ENCODE peak calls at places on chromosomes 4 and X, in ten cellular contexts. One of them, this sample, is unnamed.
A peak's percentile ranks its signal among the peaks of the same experiment; 100 is the strongest.

GRCh38 chr4:45363931-45364330 is 637.6 kb upstream of the GNPDA2 start:
- DNase-seq in IMR-90: no peak
- DNase-seq in astrocyte of the hippocampus: no peak
- DNase-seq in neural crest cell: no peak
- DNase-seq in T-helper 2 cell: no peak
- DNase-seq in tibial artery: no peak
- DNase-seq in dermis blood vessel endothelial cell: no peak
- DNase-seq in NCI-H1105: no peak
- DNase-seq in astrocyte: no peak
- DNase-seq in cardiac fibroblast: no peak
- DNase-seq in this sample: peak; percentile 21

GRCh38 chrX:38271154-38271716 is 50.6 kb upstream of the SRPX start:
- DNase-seq in IMR-90: no peak
- DNase-seq in astrocyte of the hippocampus: no peak
- DNase-seq in neural crest cell: no peak
- DNase-seq in T-helper 2 cell: no peak
- DNase-seq in tibial artery: no peak
- DNase-seq in dermis blood vessel endothelial cell: no peak
- DNase-seq in NCI-H1105: no peak
- DNase-seq in astrocyte: no peak
- DNase-seq in cardiac fibroblast: no peak
- DNase-seq in this sample: peak; percentile 22

GRCh38 chr4:116358633-116359222 is 726.6 kb downstream of the TRAM1L1 start:
- DNase-seq in IMR-90: peak; percentile 43
- DNase-seq in astrocyte of the hippocampus: peak; percentile 52
- DNase-seq in neural crest cell: peak; percentile 55
- DNase-seq in T-helper 2 cell: no peak
- DNase-seq in tibial artery: no peak
- DNase-seq in dermis blood vessel endothelial cell: peak; percentile 57
- DNase-seq in NCI-H1105: no peak
- DNase-seq in astrocyte: peak; percentile 31
- DNase-seq in cardiac fibroblast: peak; percentile 74
- DNase-seq in this sample: peak; percentile 83

GRCh38 chrX:10582215-10582733 is 38.1 kb downstream of the MID1 start:
- DNase-seq in IMR-90: peak; percentile 61
- DNase-seq in astrocyte of the hippocampus: peak; percentile 20
- DNase-seq in neural crest cell: no peak
- DNase-seq in T-helper 2 cell: no peak
- DNase-seq in tibial artery: no peak
- DNase-seq in dermis blood vessel endothelial cell: peak; percentile 56
- DNase-seq in NCI-H1105: no peak
- DNase-seq in astrocyte: peak; percentile 80
- DNase-seq in cardiac fibroblast: peak; percentile 58
- DNase-seq in this sample: peak; percentile 34

GRCh38 chr4:15197005-15197404 is 194.7 kb downstream of the CPEB2 start:
- DNase-seq in IMR-90: peak; percentile 28
- DNase-seq in astrocyte of the hippocampus: peak; percentile 59
- DNase-seq in neural crest cell: peak; percentile 4
- DNase-seq in T-helper 2 cell: no peak
- DNase-seq in tibial artery: no peak
- DNase-seq in dermis blood vessel endothelial cell: peak; percentile 24
- DNase-seq in NCI-H1105: no peak
- DNase-seq in astrocyte: peak; percentile 8
- DNase-seq in cardiac fibroblast: peak; percentile 57
- DNase-seq in this sample: peak; percentile 85

GRCh38 chrX:57270980-57271379 is 15.5 kb upstream of the FAAH2 start:
- DNase-seq in IMR-90: no peak
- DNase-seq in astrocyte of the hippocampus: no peak
- DNase-seq in neural crest cell: no peak
- DNase-seq in T-helper 2 cell: no peak
- DNase-seq in tibial artery: no peak
- DNase-seq in dermis blood vessel endothelial cell: no peak
- DNase-seq in NCI-H1105: no peak
- DNase-seq in astrocyte: no peak
- DNase-seq in cardiac fibroblast: no peak
- DNase-seq in this sample: no peak

GRCh38 chr4:177554966-177555574 is 112.8 kb upstream of the AGA start:
- DNase-seq in IMR-90: peak; percentile 50
- DNase-seq in astrocyte of the hippocampus: peak; percentile 53
- DNase-seq in neural crest cell: peak; percentile 49
- DNase-seq in T-helper 2 cell: no peak
- DNase-seq in tibial artery: no peak
- DNase-seq in dermis blood vessel endothelial cell: peak; percentile 28
- DNase-seq in NCI-H1105: no peak
- DNase-seq in astrocyte: no peak
- DNase-seq in cardiac fibroblast: peak; percentile 53
- DNase-seq in this sample: peak; percentile 59

GRCh38 chr4:150078041-150078995 is at the start of gene DCLK2:
- DNase-seq in IMR-90: peak; percentile 87
- DNase-seq in astrocyte of the hippocampus: peak; percentile 96
- DNase-seq in neural crest cell: peak; percentile 66
- DNase-seq in T-helper 2 cell: no peak
- DNase-seq in tibial artery: peak; percentile 86
- DNase-seq in dermis blood vessel endothelial cell: peak; percentile 77
- DNase-seq in NCI-H1105: peak; percentile 65
- DNase-seq in astrocyte: peak; percentile 89
- DNase-seq in cardiac fibroblast: peak; percentile 95
- DNase-seq in this sample: peak; percentile 83

GRCh38 chr4:94833394-94833793 is 75.6 kb downstream of the BMPR1B start:
- DNase-seq in IMR-90: peak; percentile 11
- DNase-seq in astrocyte of the hippocampus: no peak
- DNase-seq in neural crest cell: no peak
- DNase-seq in T-helper 2 cell: no peak
- DNase-seq in tibial artery: no peak
- DNase-seq in dermis blood vessel endothelial cell: no peak
- DNase-seq in NCI-H1105: no peak
- DNase-seq in astrocyte: no peak
- DNase-seq in cardiac fibroblast: no peak
- DNase-seq in this sample: peak; percentile 42

GRCh38 chrX:123803331-123803983 is 56.4 kb upstream of the XIAP start:
- DNase-seq in IMR-90: peak; percentile 75
- DNase-seq in astrocyte of the hippocampus: peak; percentile 72
- DNase-seq in neural crest cell: no peak
- DNase-seq in T-helper 2 cell: peak; percentile 7
- DNase-seq in tibial artery: no peak
- DNase-seq in dermis blood vessel endothelial cell: peak; percentile 93
- DNase-seq in NCI-H1105: peak; percentile 80
- DNase-seq in astrocyte: peak; percentile 84
- DNase-seq in cardiac fibroblast: peak; percentile 56
- DNase-seq in this sample: peak; percentile 45

GRCh38 chrX:112779139-112779538 is 61.5 kb downstream of the AMOT start:
- DNase-seq in IMR-90: no peak
- DNase-seq in astrocyte of the hippocampus: no peak
- DNase-seq in neural crest cell: no peak
- DNase-seq in T-helper 2 cell: no peak
- DNase-seq in tibial artery: no peak
- DNase-seq in dermis blood vessel endothelial cell: no peak
- DNase-seq in NCI-H1105: no peak
- DNase-seq in astrocyte: no peak
- DNase-seq in cardiac fibroblast: no peak
- DNase-seq in this sample: no peak

GRCh38 chr4:112889619-112890294 is 159.7 kb upstream of the ANK2 start:
- DNase-seq in IMR-90: peak; percentile 6
- DNase-seq in astrocyte of the hippocampus: peak; percentile 10
- DNase-seq in neural crest cell: no peak
- DNase-seq in T-helper 2 cell: no peak
- DNase-seq in tibial artery: no peak
- DNase-seq in dermis blood vessel endothelial cell: no peak
- DNase-seq in NCI-H1105: no peak
- DNase-seq in astrocyte: peak; percentile 33
- DNase-seq in cardiac fibroblast: peak; percentile 87
- DNase-seq in this sample: peak; percentile 61

GRCh38 chrX:42710452-42710851 is 67.5 kb downstream of the PPP1R2C start:
- DNase-seq in IMR-90: no peak
- DNase-seq in astrocyte of the hippocampus: no peak
- DNase-seq in neural crest cell: no peak
- DNase-seq in T-helper 2 cell: no peak
- DNase-seq in tibial artery: no peak
- DNase-seq in dermis blood vessel endothelial cell: no peak
- DNase-seq in NCI-H1105: no peak
- DNase-seq in astrocyte: no peak
- DNase-seq in cardiac fibroblast: no peak
- DNase-seq in this sample: no peak

GRCh38 chrX:37921758-37922157 is 74.4 kb upstream of the DYNLT3 start:
- DNase-seq in IMR-90: peak; percentile 66
- DNase-seq in astrocyte of the hippocampus: peak; percentile 15
- DNase-seq in neural crest cell: no peak
- DNase-seq in T-helper 2 cell: no peak
- DNase-seq in tibial artery: no peak
- DNase-seq in dermis blood vessel endothelial cell: peak; percentile 41
- DNase-seq in NCI-H1105: no peak
- DNase-seq in astrocyte: peak; percentile 82
- DNase-seq in cardiac fibroblast: peak; percentile 3
- DNase-seq in this sample: peak; percentile 26

GRCh38 chr4:3369781-3370660 is 71.7 kb upstream of the HGFAC start:
- DNase-seq in IMR-90: peak; percentile 94
- DNase-seq in astrocyte of the hippocampus: peak; percentile 79
- DNase-seq in neural crest cell: peak; percentile 36
- DNase-seq in T-helper 2 cell: no peak
- DNase-seq in tibial artery: no peak
- DNase-seq in dermis blood vessel endothelial cell: peak; percentile 94
- DNase-seq in NCI-H1105: no peak
- DNase-seq in astrocyte: peak; percentile 89
- DNase-seq in cardiac fibroblast: peak; percentile 88
- DNase-seq in this sample: peak; percentile 88

GRCh38 chr4:186161138-186161537 is 30.2 kb upstream of the CYP4V2 start:
- DNase-seq in IMR-90: no peak
- DNase-seq in astrocyte of the hippocampus: no peak
- DNase-seq in neural crest cell: no peak
- DNase-seq in T-helper 2 cell: no peak
- DNase-seq in tibial artery: no peak
- DNase-seq in dermis blood vessel endothelial cell: no peak
- DNase-seq in NCI-H1105: peak; percentile 32
- DNase-seq in astrocyte: no peak
- DNase-seq in cardiac fibroblast: no peak
- DNase-seq in this sample: no peak

GRCh38 chrX:25442501-25442900 is 426.7 kb upstream of the ARX start:
- DNase-seq in IMR-90: no peak
- DNase-seq in astrocyte of the hippocampus: peak; percentile 33
- DNase-seq in neural crest cell: no peak
- DNase-seq in T-helper 2 cell: no peak
- DNase-seq in tibial artery: no peak
- DNase-seq in dermis blood vessel endothelial cell: no peak
- DNase-seq in NCI-H1105: no peak
- DNase-seq in astrocyte: no peak
- DNase-seq in cardiac fibroblast: no peak
- DNase-seq in this sample: peak; percentile 0

GRCh38 chr4:157045507-157046127 is 30.3 kb upstream of the GLRB start:
- DNase-seq in IMR-90: peak; percentile 80
- DNase-seq in astrocyte of the hippocampus: peak; percentile 85
- DNase-seq in neural crest cell: no peak
- DNase-seq in T-helper 2 cell: no peak
- DNase-seq in tibial artery: no peak
- DNase-seq in dermis blood vessel endothelial cell: peak; percentile 80
- DNase-seq in NCI-H1105: no peak
- DNase-seq in astrocyte: peak; percentile 63
- DNase-seq in cardiac fibroblast: peak; percentile 86
- DNase-seq in this sample: peak; percentile 89

GRCh38 chr4:102687982-102688433 is 72.8 kb downstream of the MANBA start:
- DNase-seq in IMR-90: peak; percentile 15
- DNase-seq in astrocyte of the hippocampus: peak; percentile 34
- DNase-seq in neural crest cell: no peak
- DNase-seq in T-helper 2 cell: no peak
- DNase-seq in tibial artery: no peak
- DNase-seq in dermis blood vessel endothelial cell: no peak
- DNase-seq in NCI-H1105: no peak
- DNase-seq in astrocyte: no peak
- DNase-seq in cardiac fibroblast: no peak
- DNase-seq in this sample: peak; percentile 26

GRCh38 chr4:151604238-151604637 is 156.6 kb downstream of the GATB start:
- DNase-seq in IMR-90: peak; percentile 32
- DNase-seq in astrocyte of the hippocampus: peak; percentile 47
- DNase-seq in neural crest cell: no peak
- DNase-seq in T-helper 2 cell: no peak
- DNase-seq in tibial artery: no peak
- DNase-seq in dermis blood vessel endothelial cell: peak; percentile 45
- DNase-seq in NCI-H1105: no peak
- DNase-seq in astrocyte: no peak
- DNase-seq in cardiac fibroblast: peak; percentile 50
- DNase-seq in this sample: peak; percentile 71

GRCh38 chr4:7929530-7929951 is 10.1 kb downstream of the AFAP1 start:
- DNase-seq in IMR-90: no peak
- DNase-seq in astrocyte of the hippocampus: peak; percentile 57
- DNase-seq in neural crest cell: no peak
- DNase-seq in T-helper 2 cell: no peak
- DNase-seq in tibial artery: no peak
- DNase-seq in dermis blood vessel endothelial cell: no peak
- DNase-seq in NCI-H1105: no peak
- DNase-seq in astrocyte: no peak
- DNase-seq in cardiac fibroblast: peak; percentile 33
- DNase-seq in this sample: peak; percentile 47

GRCh38 chr4:151960449-151961246 is 199.8 kb upstream of the GATB start:
- DNase-seq in IMR-90: no peak
- DNase-seq in astrocyte of the hippocampus: no peak
- DNase-seq in neural crest cell: no peak
- DNase-seq in T-helper 2 cell: no peak
- DNase-seq in tibial artery: no peak
- DNase-seq in dermis blood vessel endothelial cell: no peak
- DNase-seq in NCI-H1105: no peak
- DNase-seq in astrocyte: no peak
- DNase-seq in cardiac fibroblast: no peak
- DNase-seq in this sample: no peak

GRCh38 chr4:82515705-82516104 is 46.1 kb downstream of the TMEM150C start:
- DNase-seq in IMR-90: peak; percentile 63
- DNase-seq in astrocyte of the hippocampus: peak; percentile 96
- DNase-seq in neural crest cell: no peak
- DNase-seq in T-helper 2 cell: no peak
- DNase-seq in tibial artery: no peak
- DNase-seq in dermis blood vessel endothelial cell: peak; percentile 91
- DNase-seq in NCI-H1105: no peak
- DNase-seq in astrocyte: peak; percentile 94
- DNase-seq in cardiac fibroblast: peak; percentile 95
- DNase-seq in this sample: peak; percentile 89

GRCh38 chr4:2330119-2331042 is 68.5 kb upstream of the MXD4 start:
- DNase-seq in IMR-90: peak; percentile 95
- DNase-seq in astrocyte of the hippocampus: peak; percentile 85
- DNase-seq in neural crest cell: no peak
- DNase-seq in T-helper 2 cell: no peak
- DNase-seq in tibial artery: peak; percentile 57
- DNase-seq in dermis blood vessel endothelial cell: peak; percentile 58
- DNase-seq in NCI-H1105: no peak
- DNase-seq in astrocyte: peak; percentile 94
- DNase-seq in cardiac fibroblast: peak; percentile 82
- DNase-seq in this sample: peak; percentile 87

GRCh38 chr4:129926936-129927335 is 831.0 kb downstream of the C4orf33 start:
- DNase-seq in IMR-90: no peak
- DNase-seq in astrocyte of the hippocampus: peak; percentile 5
- DNase-seq in neural crest cell: no peak
- DNase-seq in T-helper 2 cell: no peak
- DNase-seq in tibial artery: no peak
- DNase-seq in dermis blood vessel endothelial cell: no peak
- DNase-seq in NCI-H1105: no peak
- DNase-seq in astrocyte: no peak
- DNase-seq in cardiac fibroblast: no peak
- DNase-seq in this sample: peak; percentile 3

GRCh38 chrX:153988493-153988892 is 15.9 kb downstream of the TMEM187 start:
- DNase-seq in IMR-90: no peak
- DNase-seq in astrocyte of the hippocampus: no peak
- DNase-seq in neural crest cell: no peak
- DNase-seq in T-helper 2 cell: no peak
- DNase-seq in tibial artery: no peak
- DNase-seq in dermis blood vessel endothelial cell: no peak
- DNase-seq in NCI-H1105: no peak
- DNase-seq in astrocyte: no peak
- DNase-seq in cardiac fibroblast: no peak
- DNase-seq in this sample: no peak

GRCh38 chrX:91081873-91082272 is 352.8 kb upstream of the PABPC5 start:
- DNase-seq in IMR-90: no peak
- DNase-seq in astrocyte of the hippocampus: no peak
- DNase-seq in neural crest cell: no peak
- DNase-seq in T-helper 2 cell: no peak
- DNase-seq in tibial artery: no peak
- DNase-seq in dermis blood vessel endothelial cell: no peak
- DNase-seq in NCI-H1105: no peak
- DNase-seq in astrocyte: no peak
- DNase-seq in cardiac fibroblast: no peak
- DNase-seq in this sample: no peak

GRCh38 chrX:118847676-118848075 is 24.1 kb downstream of the ZCCHC12 start:
- DNase-seq in IMR-90: peak; percentile 42
- DNase-seq in astrocyte of the hippocampus: peak; percentile 62
- DNase-seq in neural crest cell: no peak
- DNase-seq in T-helper 2 cell: no peak
- DNase-seq in tibial artery: no peak
- DNase-seq in dermis blood vessel endothelial cell: peak; percentile 68
- DNase-seq in NCI-H1105: peak; percentile 45
- DNase-seq in astrocyte: peak; percentile 12
- DNase-seq in cardiac fibroblast: peak; percentile 68
- DNase-seq in this sample: peak; percentile 62

This sample was measured in choroid plexus epithelial cell.